ENCODE peak calls at places on chromosome 3, in five cellular contexts. One of them, this sample, is unnamed.

GRCh38 chr3:40191850-40192448 is 117.6 kb upstream of the EIF1B start:
- DNase-seq in ovary: peak; percentile 62
- DNase-seq in fibroblast of pulmonary artery: peak; percentile 72
- DNase-seq in GM23338: peak; percentile 68
- DNase-seq in Caco-2: peak; percentile 67
- DNase-seq in this sample: peak; percentile 80

GRCh38 chr3:132723024-132723462 is 834 bp upstream of the NPHP3 start:
- DNase-seq in ovary: no peak
- DNase-seq in Caco-2: no peak
- DNase-seq in GM23338: no peak
- DNase-seq in fibroblast of pulmonary artery: no peak
- DNase-seq in this sample: no peak

GRCh38 chr3:116445291-116445841 is at the start of gene LSAMP:
- DNase-seq in fibroblast of pulmonary artery: peak; percentile 16
- DNase-seq in Caco-2: no peak
- DNase-seq in GM23338: peak; percentile 80
- DNase-seq in ovary: peak; percentile 29
- DNase-seq in this sample: no peak

GRCh38 chr3:22759636-22760310 is 443.4 kb upstream of the UBE2E2 start:
- DNase-seq in ovary: no peak
- DNase-seq in fibroblast of pulmonary artery: no peak
- DNase-seq in Caco-2: no peak
- DNase-seq in GM23338: no peak
- DNase-seq in this sample: no peak

GRCh38 chr3:23435318-23435717 is 232.2 kb downstream of the UBE2E2 start:
- DNase-seq in Caco-2: peak; percentile 37
- DNase-seq in fibroblast of pulmonary artery: no peak
- DNase-seq in ovary: no peak
- DNase-seq in GM23338: peak; percentile 75
- DNase-seq in this sample: no peak

GRCh38 chr3:100044369-100044768 is 69.9 kb downstream of the FILIP1L start:
- DNase-seq in ovary: no peak
- DNase-seq in Caco-2: no peak
- DNase-seq in GM23338: no peak
- DNase-seq in fibroblast of pulmonary artery: no peak
- DNase-seq in this sample: no peak

GRCh38 chr3:13053915-13054704 is 19.1 kb downstream of the IQSEC1 start:
- DNase-seq in GM23338: no peak
- DNase-seq in Caco-2: no peak
- DNase-seq in fibroblast of pulmonary artery: no peak
- DNase-seq in ovary: no peak
- DNase-seq in this sample: no peak

GRCh38 chr3:177731644-177732268 is 534.5 kb upstream of the TBL1XR1 start:
- DNase-seq in ovary: no peak
- DNase-seq in Caco-2: no peak
- DNase-seq in GM23338: no peak
- DNase-seq in fibroblast of pulmonary artery: peak; percentile 33
- DNase-seq in this sample: no peak

GRCh38 chr3:183298708-183299153 is 45.7 kb downstream of the B3GNT5 start:
- DNase-seq in ovary: no peak
- DNase-seq in GM23338: peak; percentile 50
- DNase-seq in fibroblast of pulmonary artery: peak; percentile 90
- DNase-seq in Caco-2: no peak
- DNase-seq in this sample: peak; percentile 84

GRCh38 chr3:123778525-123778924 is 105.6 kb downstream of the MYLK start:
- DNase-seq in GM23338: no peak
- DNase-seq in Caco-2: no peak
- DNase-seq in fibroblast of pulmonary artery: no peak
- DNase-seq in ovary: no peak
- DNase-seq in this sample: no peak

GRCh38 chr3:30658328-30659052 is 52.1 kb downstream of the TGFBR2 start:
- DNase-seq in GM23338: no peak
- DNase-seq in Caco-2: no peak
- DNase-seq in ovary: no peak
- DNase-seq in fibroblast of pulmonary artery: peak; percentile 73
- DNase-seq in this sample: no peak

GRCh38 chr3:174363256-174363655 is 495.9 kb upstream of the NAALADL2 start:
- DNase-seq in ovary: no peak
- DNase-seq in fibroblast of pulmonary artery: peak; percentile 9
- DNase-seq in GM23338: no peak
- DNase-seq in Caco-2: no peak
- DNase-seq in this sample: no peak

GRCh38 chr3:70543493-70543892 is 231.1 kb upstream of the MDFIC2 start:
- DNase-seq in ovary: no peak
- DNase-seq in Caco-2: no peak
- DNase-seq in GM23338: no peak
- DNase-seq in fibroblast of pulmonary artery: no peak
- DNase-seq in this sample: no peak

GRCh38 chr3:180275176-180275575 is 238.4 kb upstream of the PEX5L start:
- DNase-seq in fibroblast of pulmonary artery: no peak
- DNase-seq in GM23338: no peak
- DNase-seq in Caco-2: no peak
- DNase-seq in ovary: no peak
- DNase-seq in this sample: no peak

GRCh38 chr3:84877092-84877491 is 81.7 kb upstream of the CADM2 start:
- DNase-seq in fibroblast of pulmonary artery: no peak
- DNase-seq in GM23338: no peak
- DNase-seq in ovary: no peak
- DNase-seq in Caco-2: no peak
- DNase-seq in this sample: no peak

GRCh38 chr3:106817706-106818105 is 559.5 kb upstream of the CCDC54 start:
- DNase-seq in Caco-2: no peak
- DNase-seq in ovary: no peak
- DNase-seq in GM23338: no peak
- DNase-seq in fibroblast of pulmonary artery: no peak
- DNase-seq in this sample: no peak

GRCh38 chr3:176920806-176921205 is 276.5 kb downstream of the TBL1XR1 start:
- DNase-seq in fibroblast of pulmonary artery: no peak
- DNase-seq in Caco-2: no peak
- DNase-seq in GM23338: no peak
- DNase-seq in ovary: no peak
- DNase-seq in this sample: no peak

GRCh38 chr3:154779571-154779970 is 300.5 kb upstream of the MME start:
- DNase-seq in Caco-2: no peak
- DNase-seq in fibroblast of pulmonary artery: peak; percentile 66
- DNase-seq in ovary: no peak
- DNase-seq in GM23338: no peak
- DNase-seq in this sample: no peak

GRCh38 chr3:37863552-37863865 is 1.8 kb downstream of the CTDSPL start:
- DNase-seq in ovary: no peak
- DNase-seq in GM23338: no peak
- DNase-seq in fibroblast of pulmonary artery: no peak
- DNase-seq in Caco-2: no peak
- DNase-seq in this sample: peak; percentile 56

GRCh38 chr3:128392812-128393544 is 73.7 kb downstream of the DNAJB8 start:
- DNase-seq in Caco-2: no peak
- DNase-seq in fibroblast of pulmonary artery: no peak
- DNase-seq in GM23338: no peak
- DNase-seq in ovary: no peak
- DNase-seq in this sample: no peak

GRCh38 chr3:45548724-45549123 is 45.8 kb upstream of the LIMD1 start:
- DNase-seq in fibroblast of pulmonary artery: no peak
- DNase-seq in GM23338: no peak
- DNase-seq in Caco-2: no peak
- DNase-seq in ovary: no peak
- DNase-seq in this sample: no peak

GRCh38 chr3:65170357-65171090 is 482.7 kb upstream of the ADAMTS9 start:
- DNase-seq in GM23338: peak; percentile 62
- DNase-seq in fibroblast of pulmonary artery: peak; percentile 96
- DNase-seq in ovary: peak; percentile 87
- DNase-seq in Caco-2: no peak
- DNase-seq in this sample: no peak

GRCh38 chr3:157807286-157807685 is 298.9 kb downstream of the SHOX2 start:
- DNase-seq in Caco-2: no peak
- DNase-seq in fibroblast of pulmonary artery: no peak
- DNase-seq in GM23338: no peak
- DNase-seq in ovary: no peak
- DNase-seq in this sample: no peak

GRCh38 chr3:48320994-48321393 is 12.5 kb downstream of the SPINK8 start:
- DNase-seq in ovary: no peak
- DNase-seq in Caco-2: no peak
- DNase-seq in GM23338: no peak
- DNase-seq in fibroblast of pulmonary artery: no peak
- DNase-seq in this sample: no peak

GRCh38 chr3:51382076-51382745 is 2.9 kb upstream of the MANF start:
- DNase-seq in Caco-2: no peak
- DNase-seq in ovary: no peak
- DNase-seq in fibroblast of pulmonary artery: no peak
- DNase-seq in GM23338: peak; percentile 57
- DNase-seq in this sample: no peak

GRCh38 chr3:170467007-170467406 is 48.3 kb downstream of the CLDN11 start:
- DNase-seq in fibroblast of pulmonary artery: no peak
- DNase-seq in GM23338: peak; percentile 33
- DNase-seq in ovary: no peak
- DNase-seq in Caco-2: no peak
- DNase-seq in this sample: no peak

GRCh38 chr3:35263477-35263876 is 375.8 kb upstream of the ARPP21 start:
- DNase-seq in Caco-2: no peak
- DNase-seq in ovary: no peak
- DNase-seq in fibroblast of pulmonary artery: no peak
- DNase-seq in GM23338: no peak
- DNase-seq in this sample: no peak

GRCh38 chr3:89360155-89360554 is 252.7 kb downstream of the EPHA3 start:
- DNase-seq in ovary: no peak
- DNase-seq in GM23338: no peak
- DNase-seq in Caco-2: no peak
- DNase-seq in fibroblast of pulmonary artery: no peak
- DNase-seq in this sample: no peak

GRCh38 chr3:39207361-39208192 is 15.2 kb upstream of the XIRP1 start:
- DNase-seq in fibroblast of pulmonary artery: no peak
- DNase-seq in GM23338: no peak
- DNase-seq in Caco-2: no peak
- DNase-seq in ovary: no peak
- DNase-seq in this sample: no peak

GRCh38 chr3:46908294-46908985 is 30.9 kb downstream of the PTH1R start:
- DNase-seq in Caco-2: no peak
- DNase-seq in fibroblast of pulmonary artery: peak; percentile 86
- DNase-seq in GM23338: no peak
- DNase-seq in ovary: peak; percentile 64
- DNase-seq in this sample: peak; percentile 55
- TF ChIP-seq CTCF in Caco-2: no peak
- TF ChIP-seq CTCF in fibroblast of pulmonary artery: peak; percentile 41
- TF ChIP-seq CTCF in GM23338: no peak
- TF ChIP-seq CTCF in ovary: no peak
- TF ChIP-seq CTCF in this sample: no peak

GRCh38 chr3:74352166-74352565 is 262.3 kb downstream of the CNTN3 start:
- DNase-seq in Caco-2: no peak
- DNase-seq in fibroblast of pulmonary artery: no peak
- DNase-seq in ovary: no peak
- DNase-seq in GM23338: no peak
- DNase-seq in this sample: no peak

GRCh38 chr3:74349035-74349434 is 265.4 kb downstream of the CNTN3 start:
- DNase-seq in fibroblast of pulmonary artery: no peak
- DNase-seq in GM23338: no peak
- DNase-seq in Caco-2: no peak
- DNase-seq in ovary: no peak
- DNase-seq in this sample: no peak

GRCh38 chr3:74351213-74351612 is 263.2 kb downstream of the CNTN3 start:
- DNase-seq in Caco-2: no peak
- DNase-seq in GM23338: no peak
- DNase-seq in ovary: no peak
- DNase-seq in fibroblast of pulmonary artery: no peak
- DNase-seq in this sample: no peak

GRCh38 chr3:74348421-74348820 is 266.0 kb downstream of the CNTN3 start:
- DNase-seq in GM23338: no peak
- DNase-seq in fibroblast of pulmonary artery: no peak
- DNase-seq in Caco-2: no peak
- DNase-seq in ovary: no peak
- DNase-seq in this sample: no peak

DNA sequence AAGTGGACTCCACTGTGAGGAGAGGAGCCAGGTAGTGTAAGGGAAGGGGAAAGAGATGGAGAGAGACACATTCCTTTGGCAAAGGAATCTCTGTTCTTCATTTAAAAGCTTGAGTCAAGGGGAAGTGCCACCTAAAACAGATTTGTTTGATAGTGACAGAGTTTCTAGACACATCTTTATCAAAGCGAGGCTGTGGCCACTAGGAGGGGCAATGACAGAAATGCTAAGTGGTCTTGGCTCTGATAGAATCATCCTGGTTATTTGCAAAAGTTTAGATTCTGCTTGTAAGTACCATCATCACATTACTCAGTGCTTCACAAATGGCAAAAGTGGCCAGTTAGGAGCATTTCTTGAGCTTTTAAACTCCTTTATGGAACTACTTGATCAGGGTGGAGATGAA is 261.4 kb downstream of the CNTN3 start:
- DNase-seq in fibroblast of pulmonary artery: peak; percentile 4
- DNase-seq in Caco-2: no peak
- DNase-seq in ovary: no peak
- DNase-seq in GM23338: peak; percentile 59
- DNase-seq in this sample: no peak
- TF ChIP-seq CTCF in fibroblast of pulmonary artery: no peak
- TF ChIP-seq CTCF in Caco-2: no peak
- TF ChIP-seq CTCF in ovary: no peak
- TF ChIP-seq CTCF in GM23338: peak; percentile 60
- TF ChIP-seq CTCF in this sample: no peak

GRCh38 chr3:43707998-43708397 is 17.3 kb downstream of the ABHD5 start:
- DNase-seq in fibroblast of pulmonary artery: peak; percentile 89
- DNase-seq in GM23338: no peak
- DNase-seq in ovary: no peak
- DNase-seq in Caco-2: no peak
- DNase-seq in this sample: no peak
- TF ChIP-seq CTCF in fibroblast of pulmonary artery: no peak
- TF ChIP-seq CTCF in GM23338: no peak
- TF ChIP-seq CTCF in ovary: no peak
- TF ChIP-seq CTCF in Caco-2: no peak
- TF ChIP-seq CTCF in this sample: no peak

GRCh38 chr3:108014943-108015342 is 75.9 kb downstream of the CD47 start:
- DNase-seq in ovary: no peak
- DNase-seq in Caco-2: no peak
- DNase-seq in GM23338: no peak
- DNase-seq in fibroblast of pulmonary artery: no peak
- DNase-seq in this sample: no peak

GRCh38 chr3:108021131-108021530 is 69.7 kb downstream of the CD47 start:
- DNase-seq in GM23338: no peak
- DNase-seq in Caco-2: no peak
- DNase-seq in fibroblast of pulmonary artery: no peak
- DNase-seq in ovary: no peak
- DNase-seq in this sample: no peak

GRCh38 chr3:108021533-108021932 is 69.3 kb downstream of the CD47 start:
- DNase-seq in ovary: no peak
- DNase-seq in GM23338: no peak
- DNase-seq in Caco-2: no peak
- DNase-seq in fibroblast of pulmonary artery: no peak
- DNase-seq in this sample: no peak

GRCh38 chr3:108017587-108017986 is 73.2 kb downstream of the CD47 start:
- DNase-seq in Caco-2: no peak
- DNase-seq in fibroblast of pulmonary artery: no peak
- DNase-seq in ovary: no peak
- DNase-seq in GM23338: no peak
- DNase-seq in this sample: no peak

DNA sequence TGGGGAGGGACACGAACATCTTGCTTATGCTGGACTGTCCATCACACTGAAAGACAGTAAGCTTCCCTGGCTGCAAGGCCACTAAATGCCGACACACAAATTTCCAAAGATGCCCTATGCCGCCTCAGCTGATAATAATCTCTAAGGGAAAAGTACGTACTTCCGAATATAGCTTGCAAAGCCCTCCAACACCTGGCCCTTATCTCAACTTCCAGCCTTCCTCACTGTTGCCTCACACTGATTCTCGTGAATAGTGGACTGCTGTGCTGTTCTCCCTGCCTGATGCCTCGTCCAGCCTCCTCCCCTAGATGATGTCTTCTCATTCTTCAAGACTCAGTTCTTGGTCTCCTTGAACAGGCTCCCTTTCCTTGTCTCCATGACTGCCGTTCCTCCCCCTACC is 72.3 kb downstream of the CD47 start:
- DNase-seq in ovary: no peak
- DNase-seq in fibroblast of pulmonary artery: no peak
- DNase-seq in Caco-2: no peak
- DNase-seq in GM23338: no peak
- DNase-seq in this sample: no peak
- TF ChIP-seq CTCF in ovary: no peak
- TF ChIP-seq CTCF in fibroblast of pulmonary artery: no peak
- TF ChIP-seq CTCF in Caco-2: no peak
- TF ChIP-seq CTCF in GM23338: no peak
- TF ChIP-seq CTCF in this sample: no peak